ENCODE peak calls at places on chromosomes 1 and 21, in nine cellular contexts. One of them, this sample, is unnamed.
A peak's percentile ranks its signal among the peaks of the same experiment; 100 is the strongest.

GRCh38 chr1:174060090-174060489 is 37.9 kb upstream of the RC3H1 start:
- DNase-seq in left cardiac atrium: no peak
- DNase-seq in right cardiac atrium: no peak
- DNase-seq in COR-L47: no peak
- DNase-seq in NCI-H1436: no peak
- DNase-seq in effector CD4-positive, alpha-beta T cell: no peak
- DNase-seq in HFF-Myc: no peak
- DNase-seq in stimulated activated CD4-positive, alpha-beta T cell treated with anti-CD3 and anti-CD28 coated beads, Interleukin-4, amount 100 ng/mL, for 1 hour: no peak
- DNase-seq in tibial nerve: no peak
- DNase-seq in this sample: no peak

GRCh38 chr1:156692958-156693857 is 12.2 kb downstream of the CRABP2 start:
- DNase-seq in NCI-H1436: peak; percentile 92
- DNase-seq in COR-L47: peak; percentile 15
- DNase-seq in HFF-Myc: no peak
- DNase-seq in tibial nerve: no peak
- DNase-seq in right cardiac atrium: peak; percentile 46
- DNase-seq in stimulated activated CD4-positive, alpha-beta T cell treated with anti-CD3 and anti-CD28 coated beads, Interleukin-4, amount 100 ng/mL, for 1 hour: no peak
- DNase-seq in effector CD4-positive, alpha-beta T cell: no peak
- DNase-seq in left cardiac atrium: no peak
- DNase-seq in this sample: no peak

GRCh38 chr1:76177644-76178043 is 103.1 kb downstream of the ST6GALNAC3 start:
- DNase-seq in left cardiac atrium: no peak
- DNase-seq in right cardiac atrium: no peak
- DNase-seq in NCI-H1436: no peak
- DNase-seq in HFF-Myc: no peak
- DNase-seq in effector CD4-positive, alpha-beta T cell: no peak
- DNase-seq in tibial nerve: no peak
- DNase-seq in stimulated activated CD4-positive, alpha-beta T cell treated with anti-CD3 and anti-CD28 coated beads, Interleukin-4, amount 100 ng/mL, for 1 hour: no peak
- DNase-seq in COR-L47: no peak
- DNase-seq in this sample: no peak

GRCh38 chr1:108049083-108049819 is 84.3 kb upstream of the VAV3 start:
- DNase-seq in COR-L47: no peak
- DNase-seq in effector CD4-positive, alpha-beta T cell: peak; percentile 4
- DNase-seq in stimulated activated CD4-positive, alpha-beta T cell treated with anti-CD3 and anti-CD28 coated beads, Interleukin-4, amount 100 ng/mL, for 1 hour: peak; percentile 17
- DNase-seq in HFF-Myc: no peak
- DNase-seq in left cardiac atrium: peak; percentile 44
- DNase-seq in tibial nerve: peak; percentile 19
- DNase-seq in NCI-H1436: no peak
- DNase-seq in right cardiac atrium: peak; percentile 76
- DNase-seq in this sample: no peak

GRCh38 chr1:31865728-31866449 is 50.1 kb upstream of the SPOCD1 start:
- DNase-seq in tibial nerve: no peak
- DNase-seq in HFF-Myc: no peak
- DNase-seq in COR-L47: no peak
- DNase-seq in left cardiac atrium: no peak
- DNase-seq in effector CD4-positive, alpha-beta T cell: no peak
- DNase-seq in NCI-H1436: no peak
- DNase-seq in stimulated activated CD4-positive, alpha-beta T cell treated with anti-CD3 and anti-CD28 coated beads, Interleukin-4, amount 100 ng/mL, for 1 hour: no peak
- DNase-seq in right cardiac atrium: no peak
- DNase-seq in this sample: no peak

GRCh38 chr1:95636897-95637296 is 402.9 kb downstream of the RWDD3 start:
- DNase-seq in NCI-H1436: no peak
- DNase-seq in right cardiac atrium: no peak
- DNase-seq in left cardiac atrium: no peak
- DNase-seq in tibial nerve: no peak
- DNase-seq in HFF-Myc: no peak
- DNase-seq in COR-L47: no peak
- DNase-seq in effector CD4-positive, alpha-beta T cell: no peak
- DNase-seq in stimulated activated CD4-positive, alpha-beta T cell treated with anti-CD3 and anti-CD28 coated beads, Interleukin-4, amount 100 ng/mL, for 1 hour: no peak
- DNase-seq in this sample: no peak

GRCh38 chr1:93851878-93852277 is 27.1 kb downstream of the DNTTIP2 start:
- DNase-seq in NCI-H1436: no peak
- DNase-seq in COR-L47: no peak
- DNase-seq in right cardiac atrium: no peak
- DNase-seq in left cardiac atrium: no peak
- DNase-seq in HFF-Myc: no peak
- DNase-seq in tibial nerve: no peak
- DNase-seq in stimulated activated CD4-positive, alpha-beta T cell treated with anti-CD3 and anti-CD28 coated beads, Interleukin-4, amount 100 ng/mL, for 1 hour: no peak
- DNase-seq in effector CD4-positive, alpha-beta T cell: no peak
- DNase-seq in this sample: no peak

GRCh38 chr1:236907205-236907604 is 97.0 kb downstream of the MT1HL1 start:
- DNase-seq in COR-L47: no peak
- DNase-seq in stimulated activated CD4-positive, alpha-beta T cell treated with anti-CD3 and anti-CD28 coated beads, Interleukin-4, amount 100 ng/mL, for 1 hour: no peak
- DNase-seq in effector CD4-positive, alpha-beta T cell: no peak
- DNase-seq in left cardiac atrium: no peak
- DNase-seq in HFF-Myc: no peak
- DNase-seq in tibial nerve: no peak
- DNase-seq in right cardiac atrium: no peak
- DNase-seq in NCI-H1436: no peak
- DNase-seq in this sample: no peak

GRCh38 chr1:180952657-180953013 is 39.9 kb downstream of the KIAA1614 start:
- DNase-seq in HFF-Myc: no peak
- DNase-seq in effector CD4-positive, alpha-beta T cell: no peak
- DNase-seq in tibial nerve: no peak
- DNase-seq in right cardiac atrium: no peak
- DNase-seq in NCI-H1436: no peak
- DNase-seq in left cardiac atrium: no peak
- DNase-seq in stimulated activated CD4-positive, alpha-beta T cell treated with anti-CD3 and anti-CD28 coated beads, Interleukin-4, amount 100 ng/mL, for 1 hour: no peak
- DNase-seq in COR-L47: no peak
- DNase-seq in this sample: no peak

GRCh38 chr1:201222125-201222524 is 31.5 kb downstream of the IGFN1 start:
- DNase-seq in effector CD4-positive, alpha-beta T cell: no peak
- DNase-seq in COR-L47: no peak
- DNase-seq in right cardiac atrium: no peak
- DNase-seq in left cardiac atrium: no peak
- DNase-seq in NCI-H1436: no peak
- DNase-seq in HFF-Myc: no peak
- DNase-seq in stimulated activated CD4-positive, alpha-beta T cell treated with anti-CD3 and anti-CD28 coated beads, Interleukin-4, amount 100 ng/mL, for 1 hour: no peak
- DNase-seq in tibial nerve: peak; percentile 1
- DNase-seq in this sample: no peak

GRCh38 chr1:33296082-33296458 is 24.8 kb downstream of the A3GALT2 start:
- DNase-seq in tibial nerve: no peak
- DNase-seq in stimulated activated CD4-positive, alpha-beta T cell treated with anti-CD3 and anti-CD28 coated beads, Interleukin-4, amount 100 ng/mL, for 1 hour: no peak
- DNase-seq in COR-L47: no peak
- DNase-seq in left cardiac atrium: no peak
- DNase-seq in NCI-H1436: no peak
- DNase-seq in effector CD4-positive, alpha-beta T cell: no peak
- DNase-seq in HFF-Myc: no peak
- DNase-seq in right cardiac atrium: no peak
- DNase-seq in this sample: no peak

GRCh38 chr1:5585256-5585655 is 407.0 kb downstream of the NPHP4 start:
- DNase-seq in HFF-Myc: no peak
- DNase-seq in tibial nerve: no peak
- DNase-seq in stimulated activated CD4-positive, alpha-beta T cell treated with anti-CD3 and anti-CD28 coated beads, Interleukin-4, amount 100 ng/mL, for 1 hour: no peak
- DNase-seq in effector CD4-positive, alpha-beta T cell: no peak
- DNase-seq in left cardiac atrium: no peak
- DNase-seq in COR-L47: no peak
- DNase-seq in NCI-H1436: no peak
- DNase-seq in right cardiac atrium: no peak
- DNase-seq in this sample: no peak

GRCh38 chr1:5980314-5981008 is 11.8 kb downstream of the NPHP4 start:
- DNase-seq in effector CD4-positive, alpha-beta T cell: no peak
- DNase-seq in COR-L47: peak; percentile 78
- DNase-seq in right cardiac atrium: peak; percentile 86
- DNase-seq in HFF-Myc: no peak
- DNase-seq in tibial nerve: peak; percentile 59
- DNase-seq in left cardiac atrium: peak; percentile 71
- DNase-seq in stimulated activated CD4-positive, alpha-beta T cell treated with anti-CD3 and anti-CD28 coated beads, Interleukin-4, amount 100 ng/mL, for 1 hour: no peak
- DNase-seq in NCI-H1436: no peak
- DNase-seq in this sample: no peak

GRCh38 chr21:42570841-42571387 is 57.3 kb downstream of the SLC37A1 start:
- DNase-seq in left cardiac atrium: no peak
- DNase-seq in HFF-Myc: no peak
- DNase-seq in NCI-H1436: no peak
- DNase-seq in COR-L47: peak; percentile 96
- DNase-seq in right cardiac atrium: no peak
- DNase-seq in tibial nerve: no peak
- DNase-seq in stimulated activated CD4-positive, alpha-beta T cell treated with anti-CD3 and anti-CD28 coated beads, Interleukin-4, amount 100 ng/mL, for 1 hour: no peak
- DNase-seq in effector CD4-positive, alpha-beta T cell: no peak
- DNase-seq in this sample: no peak

GRCh38 chr1:85406081-85406480 is 58.9 kb downstream of the DDAH1 start:
- DNase-seq in left cardiac atrium: no peak
- DNase-seq in stimulated activated CD4-positive, alpha-beta T cell treated with anti-CD3 and anti-CD28 coated beads, Interleukin-4, amount 100 ng/mL, for 1 hour: no peak
- DNase-seq in right cardiac atrium: no peak
- DNase-seq in COR-L47: no peak
- DNase-seq in effector CD4-positive, alpha-beta T cell: no peak
- DNase-seq in tibial nerve: no peak
- DNase-seq in HFF-Myc: no peak
- DNase-seq in NCI-H1436: no peak
- DNase-seq in this sample: no peak